ENCODE peak calls at places on chromosomes 5 and 9, in nine cellular contexts. W is IMR-90, D is uterus, M is suprapubic skin, U is H54, C is tibial nerve, T is testis, O is GM12891, E is transverse colon. K is an unnamed sample.

GRCh38 chr5:158639876-158640570 is 459.7 kb downstream of the EBF1 start:
- DNase-seq in W (peak), D (no peak), M (no peak), U (no peak), C (no peak), T (no peak), O (no peak), E (no peak), K (no peak)

GRCh38 chr9:30846644-30847043 is 1537.8 kb upstream of the ACO1 start:
- DNase-seq in W (no peak), D (no peak), M (no peak), U (no peak), C (no peak), T (no peak), O (no peak), E (no peak), K (no peak)

GRCh38 chr5:12794476-12795332 is 890.5 kb upstream of the CTNND2 start:
- DNase-seq in W (no peak), D (no peak), M (no peak), U (no peak), C (no peak), T (peak), O (no peak), E (no peak), K (no peak)

GRCh38 chr9:89440548-89440947 is 57.4 kb downstream of the SEMA4D start:
- DNase-seq in W (no peak), D (no peak), M (peak), U (no peak), C (peak), T (peak), O (no peak), E (peak), K (peak)

GRCh38 chr5:89342106-89342876 is 459.3 kb upstream of the MEF2C start:
- DNase-seq in W (peak), D (no peak), M (no peak), U (no peak), C (no peak), T (no peak), O (no peak), E (no peak), K (no peak)

GRCh38 chr9:79116064-79116463 is 455.7 kb upstream of the TLE4 start:
- DNase-seq in W (no peak), D (no peak), M (no peak), U (no peak), C (no peak), T (no peak), O (no peak), E (no peak), K (no peak)

GRCh38 chr5:41270423-41271251 is 57.3 kb upstream of the C6 start:
- DNase-seq in W (peak), D (peak), M (no peak), U (peak), C (peak), T (peak), O (no peak), E (peak), K (no peak)

GRCh38 chr5:59128646-59129290 is 545.9 kb downstream of the RAB3C start:
- DNase-seq in W (no peak), D (no peak), M (no peak), U (no peak), C (no peak), T (no peak), O (no peak), E (no peak), K (no peak)

GRCh38 chr9:85741112-85741874 is 461 bp downstream of the AGTPBP1 start:
- DNase-seq in W (peak), D (no peak), M (peak), U (peak), C (peak), T (peak), O (peak), E (peak), K (peak)

GRCh38 chr9:126327750-126328120 is 1.1 kb downstream of the MVB12B start:
- DNase-seq in W (no peak), D (no peak), M (no peak), U (no peak), C (no peak), T (no peak), O (no peak), E (no peak), K (no peak)

GRCh38 chr5:142114686-142115085 is 6.1 kb downstream of the NDFIP1 start:
- DNase-seq in W (no peak), D (no peak), M (no peak), U (no peak), C (no peak), T (no peak), O (no peak), E (no peak), K (no peak)

GRCh38 chr5:21613971-21614488 is 1239.1 kb downstream of the CDH12 start:
- DNase-seq in W (no peak), D (no peak), M (no peak), U (no peak), C (no peak), T (no peak), O (no peak), E (no peak), K (no peak)

GRCh38 chr9:98410185-98410697 is 154.8 kb upstream of the TBC1D2 start:
- DNase-seq in W (peak), D (no peak), M (no peak), U (peak), C (no peak), T (peak), O (no peak), E (no peak), K (no peak)

GRCh38 chr9:82491604-82492003 is 503.0 kb downstream of the SPATA31D1 start:
- DNase-seq in W (peak), D (no peak), M (no peak), U (no peak), C (no peak), T (no peak), O (no peak), E (no peak), K (no peak)

GRCh38 chr5:111583761-111584203 is 71.4 kb upstream of the STARD4 start:
- DNase-seq in W (peak), D (no peak), M (no peak), U (no peak), C (no peak), T (no peak), O (no peak), E (no peak), K (no peak)

GRCh38 chr9:121353246-121353975 is 16.6 kb downstream of the STOM start:
- DNase-seq in W (no peak), D (no peak), M (no peak), U (no peak), C (no peak), T (no peak), O (no peak), E (no peak), K (no peak)

GRCh38 chr9:104900871-104901270 is 27.1 kb downstream of the ABCA1 start:
- DNase-seq in W (no peak), D (no peak), M (no peak), U (no peak), C (no peak), T (no peak), O (no peak), E (no peak), K (no peak)

GRCh38 chr5:91425046-91425445 is 41.9 kb upstream of the ARRDC3 start:
- DNase-seq in W (no peak), D (no peak), M (no peak), U (no peak), C (no peak), T (no peak), O (no peak), E (no peak), K (no peak)

GRCh38 chr9:138096192-138096845 is 218.7 kb downstream of the CACNA1B start:
- DNase-seq in W (no peak), D (no peak), M (no peak), U (no peak), C (no peak), T (peak), O (no peak), E (no peak), K (no peak)

GRCh38 chr9:20355022-20355421 is 267.3 kb downstream of the MLLT3 start:
- DNase-seq in W (peak), D (no peak), M (no peak), U (no peak), C (no peak), T (no peak), O (no peak), E (no peak), K (no peak)

GRCh38 chr9:20032413-20033006 is 243.7 kb upstream of the SLC24A2 start:
- DNase-seq in W (no peak), D (no peak), M (no peak), U (no peak), C (no peak), T (no peak), O (no peak), E (no peak), K (no peak)

GRCh38 chr5:179180921-179181645 is 120.9 kb downstream of the ZNF354C start:
- DNase-seq in W (no peak), D (no peak), M (no peak), U (no peak), C (no peak), T (no peak), O (no peak), E (no peak), K (no peak)

GRCh38 chr9:108565651-108566378 is 290.0 kb downstream of the ACTL7B start:
- DNase-seq in W (peak), D (peak), M (no peak), U (peak), C (peak), T (peak), O (peak), E (peak), K (peak)

GRCh38 chr5:65925601-65926275 is 637 bp upstream of the ERBIN start:
- DNase-seq in W (peak), D (peak), M (no peak), U (peak), C (peak), T (peak), O (peak), E (peak), K (peak)

DNA sequence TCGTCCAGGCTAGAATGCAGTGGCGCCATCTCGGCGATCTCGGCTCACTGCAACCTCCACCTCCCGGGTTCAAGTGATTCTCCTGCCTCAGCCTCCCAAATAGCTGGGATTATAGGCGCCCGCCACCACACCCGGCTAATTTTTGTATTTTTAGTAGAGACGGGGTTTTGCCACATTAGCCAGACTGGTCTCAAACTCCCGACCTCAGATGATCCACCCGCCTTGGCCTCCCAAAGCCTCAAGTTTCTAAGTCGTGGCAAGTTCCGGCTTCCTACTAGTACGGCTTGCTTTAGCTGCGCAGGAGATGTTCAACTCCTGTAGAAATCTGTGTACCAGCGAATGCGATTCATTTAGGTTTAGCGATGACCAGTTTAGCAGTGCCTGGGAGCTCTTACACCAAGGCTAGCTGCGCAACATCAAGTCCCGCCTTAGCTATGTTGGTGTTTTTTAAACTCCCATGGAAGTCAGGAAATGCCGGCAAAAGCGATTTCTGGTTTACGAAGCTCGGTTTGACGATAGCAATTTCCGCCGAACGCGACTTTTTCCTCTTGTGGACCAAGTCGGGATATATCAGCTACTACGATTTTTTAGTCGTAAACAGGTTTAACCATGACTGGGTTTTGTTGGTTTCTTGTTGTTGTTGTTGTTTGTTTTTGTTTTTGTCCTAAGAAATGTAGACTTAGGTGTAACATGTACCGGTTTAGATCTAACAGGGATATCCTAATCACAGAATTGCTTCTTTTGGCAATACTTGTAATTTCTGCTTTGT is 46.4 kb downstream of the ANXA2R start:
- DNase-seq in W (peak), D (no peak), M (no peak), U (no peak), C (peak), T (no peak), O (no peak), E (peak), K (no peak)
- TF ChIP-seq POLR2A in W (peak), D (no peak), M (no peak), U (no peak), C (no peak), T (no peak), O (no peak), E (no peak), K (no peak)

DNA sequence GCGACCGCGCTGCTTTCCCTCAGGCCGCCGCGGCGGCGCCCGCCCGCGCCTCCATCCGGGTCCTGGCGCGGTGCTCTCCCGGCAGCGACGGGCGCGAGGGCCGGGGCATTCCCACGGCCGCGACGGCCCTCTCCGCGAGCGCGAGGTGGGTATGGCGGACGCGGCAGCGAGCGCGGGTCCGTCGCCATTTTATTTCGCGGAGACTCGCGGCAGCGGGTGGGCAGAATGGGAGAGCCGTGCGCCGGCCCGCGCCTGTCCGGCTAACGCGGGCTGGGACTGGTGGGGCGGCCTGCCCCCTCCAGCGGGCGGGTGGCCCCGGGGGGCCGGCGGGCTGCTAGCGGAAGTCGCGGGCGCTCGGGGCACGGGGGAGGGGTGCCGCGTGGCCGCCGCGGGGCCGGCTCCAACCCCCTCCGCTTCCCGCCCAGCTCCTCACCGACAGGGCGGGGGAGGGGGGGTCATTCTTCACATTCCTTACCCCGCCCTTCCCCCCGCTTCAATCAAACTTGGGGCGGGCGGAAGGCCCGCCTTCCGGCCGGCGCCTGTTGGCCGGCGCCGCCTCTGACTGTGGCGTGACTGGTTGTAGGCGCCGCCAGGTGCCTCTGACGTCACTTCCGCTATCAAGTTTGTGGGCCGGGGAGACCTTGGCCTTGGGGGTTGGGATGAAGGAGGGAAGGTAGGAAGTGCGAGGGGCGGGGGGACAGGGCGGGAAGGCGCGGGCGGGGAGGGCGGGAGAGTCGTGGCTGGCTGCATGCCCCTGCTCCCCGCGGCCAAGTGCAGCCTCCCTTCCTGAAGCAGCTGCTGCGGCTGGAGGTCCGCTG is 82.2 kb downstream of the PTPDC1 start:
- DNase-seq in W (peak), D (peak), M (peak), U (peak), C (peak), T (peak), O (peak), E (peak), K (peak)
- TF ChIP-seq POLR2A in W (peak), D (peak), M (peak), U (peak), C (peak), T (peak), O (peak), E (peak), K (peak)

GRCh38 chr9:37953775-37954437 is 50.0 kb upstream of the SLC25A51 start:
- DNase-seq in W (peak), D (peak), M (no peak), U (peak), C (no peak), T (no peak), O (peak), E (no peak), K (no peak)
- TF ChIP-seq POLR2A in W (peak), D (no peak), M (no peak), U (no peak), C (no peak), T (no peak), O (no peak), E (no peak), K (no peak)

GRCh38 chr9:15491950-15492349 is 18.8 kb downstream of the PSIP1 start:
- DNase-seq in W (no peak), D (no peak), M (no peak), U (no peak), C (no peak), T (no peak), O (no peak), E (no peak), K (no peak)

GRCh38 chr9:15498246-15499018 is 12.3 kb downstream of the PSIP1 start:
- DNase-seq in W (peak), D (no peak), M (no peak), U (no peak), C (no peak), T (no peak), O (no peak), E (no peak), K (no peak)

DNA sequence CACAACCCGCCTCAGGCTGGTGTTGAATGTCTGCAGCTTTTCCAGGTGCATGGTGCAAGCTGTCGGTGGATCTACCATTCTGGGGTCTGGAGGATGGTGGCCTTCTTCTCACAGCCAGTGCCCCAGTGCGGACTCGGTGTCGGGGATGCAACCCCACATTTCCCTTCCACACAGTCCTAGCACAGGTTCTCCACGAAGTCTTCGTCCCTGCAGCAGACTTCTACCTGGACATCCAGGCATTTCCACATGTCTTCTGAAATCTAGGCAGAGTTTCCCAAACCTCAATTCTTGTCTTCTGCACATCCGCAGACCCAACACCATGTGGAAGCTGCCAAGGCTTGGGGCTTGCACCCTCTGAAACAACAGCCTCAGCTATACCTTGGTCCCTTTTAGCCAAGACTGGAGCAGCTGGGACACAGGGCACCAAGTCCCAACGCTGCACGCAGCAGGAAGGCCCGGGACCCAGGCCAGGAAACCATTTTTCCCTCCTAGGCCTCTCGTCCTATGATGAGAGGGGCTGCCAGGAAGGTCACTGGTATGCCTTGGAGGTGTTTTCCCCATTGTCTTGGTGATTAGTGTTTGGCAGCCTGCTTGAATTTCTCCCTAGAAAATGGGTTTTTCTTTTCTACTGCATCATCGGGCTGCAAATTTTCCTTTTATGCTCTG is 18.2 kb downstream of the PSIP1 start:
- DNase-seq in W (no peak), D (no peak), M (no peak), U (no peak), C (no peak), T (no peak), O (no peak), E (no peak), K (no peak)
- TF ChIP-seq POLR2A in W (no peak), D (no peak), M (no peak), U (no peak), C (no peak), T (no peak), O (peak), E (no peak), K (no peak)

GRCh38 chr9:135533093-135533492 is 11.9 kb downstream of the LCN1 start:
- DNase-seq in W (no peak), D (no peak), M (no peak), U (no peak), C (no peak), T (no peak), O (no peak), E (no peak), K (no peak)
- TF ChIP-seq POLR2A in W (no peak), D (no peak), M (no peak), U (no peak), C (no peak), T (no peak), O (no peak), E (no peak), K (no peak)

DNA sequence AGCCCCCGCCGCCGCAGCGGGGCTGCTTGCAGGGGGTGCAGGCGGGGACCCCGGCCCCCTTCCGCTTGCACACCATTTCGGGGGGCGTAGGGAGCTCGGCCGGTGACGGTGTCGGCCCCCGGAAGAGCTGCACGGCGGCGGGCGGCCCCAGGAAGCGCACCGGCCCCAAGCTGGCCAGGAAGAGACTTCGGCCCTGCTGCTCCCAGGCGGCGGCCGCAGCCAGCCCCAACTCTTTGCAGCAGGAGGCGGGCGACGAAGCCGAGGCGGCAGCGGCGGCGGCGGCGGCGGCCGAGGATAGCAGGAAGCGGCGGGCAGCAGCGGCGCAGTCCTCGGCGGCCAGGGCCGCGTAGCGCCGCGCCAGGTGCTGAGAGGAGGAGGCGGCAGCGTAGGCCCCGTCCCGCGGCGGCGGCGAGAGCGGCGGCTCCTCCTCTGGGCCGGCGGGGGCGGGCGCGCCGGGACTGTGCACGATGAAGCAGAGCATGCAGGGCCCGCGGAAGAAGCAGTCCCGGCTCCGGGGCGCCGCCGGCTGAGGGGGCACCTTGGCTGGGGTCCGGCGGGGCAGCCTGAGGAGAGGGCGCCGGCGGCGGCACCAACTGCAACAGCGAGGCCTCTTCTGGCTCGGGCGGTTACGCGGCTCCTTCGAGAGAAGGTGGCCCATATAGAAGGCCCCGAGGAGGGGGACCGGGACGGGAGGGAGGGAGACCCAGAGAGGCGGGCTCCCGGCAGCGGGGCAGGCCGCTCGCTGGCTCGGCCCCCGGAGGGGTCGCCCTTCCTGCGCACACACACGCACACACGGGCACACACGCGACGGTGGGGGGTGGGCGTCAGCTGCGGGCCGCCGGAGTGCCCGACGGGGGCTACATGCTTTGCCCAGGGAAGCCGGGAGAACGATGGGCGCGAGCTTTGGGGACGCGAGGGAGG is 604 bp downstream of the FBXL17 start:
- DNase-seq in W (peak), D (peak), M (peak), U (peak), C (peak), T (peak), O (peak), E (peak), K (peak)
- TF ChIP-seq POLR2A in W (peak), D (no peak), M (peak), U (peak), C (no peak), T (no peak), O (no peak), E (peak), K (no peak)

GRCh38 chr9:34127035-34127948 is 794 bp upstream of the DCAF12 start:
- DNase-seq in W (no peak), D (no peak), M (no peak), U (peak), C (no peak), T (no peak), O (no peak), E (no peak), K (no peak)

GRCh38 chr9:34124103-34124502 is 2.4 kb downstream of the DCAF12 start:
- DNase-seq in W (no peak), D (no peak), M (no peak), U (no peak), C (no peak), T (no peak), O (no peak), E (no peak), K (no peak)

GRCh38 chr9:34124923-34125322 is 1.6 kb downstream of the DCAF12 start:
- DNase-seq in W (no peak), D (no peak), M (no peak), U (no peak), C (no peak), T (no peak), O (no peak), E (no peak), K (no peak)

GRCh38 chr9:34125681-34126206 is 754 bp downstream of the DCAF12 start:
- DNase-seq in W (peak), D (no peak), M (no peak), U (peak), C (no peak), T (peak), O (no peak), E (peak), K (no peak)

GRCh38 chr9:34126207-34127034 is at the start of gene DCAF12:
- DNase-seq in W (peak), D (peak), M (peak), U (peak), C (peak), T (peak), O (peak), E (peak), K (peak)
- TF ChIP-seq POLR2A in W (peak), D (peak), M (peak), U (peak), C (peak), T (no peak), O (peak), E (peak), K (peak)